ENCODE peak calls at places on chromosomes 4 and X, in six cellular contexts. J, P, X, M, W and I are unnamed samples. For H3K4me1, the result is how much of the 10 kb centered on the place peaks cover.

GRCh38 chrX:49247916-49248811 is 12.9 kb downstream of the CCDC22 start:
- DNase-seq in M (no peak), W (no peak), X (no peak), P (no peak), J (no peak), I (no peak)

GRCh38 chrX:39627257-39627656 is 470.5 kb downstream of the BCOR start:
- DNase-seq in X (no peak), M (no peak), P (no peak), J (no peak), W (no peak), I (no peak)

GRCh38 chr4:4839471-4839810 is 20.0 kb upstream of the MSX1 start:
- DNase-seq in J (no peak), M (no peak), P (no peak), X (no peak), W (no peak), I (no peak)

GRCh38 chr4:76690091-76690905 is 207.6 kb downstream of the SOWAHB start:
- DNase-seq in P (peak), J (peak), M (no peak), X (peak), W (no peak), I (no peak)

GRCh38 chr4:56906534-56906933 is 1.2 kb upstream of the REST start:
- DNase-seq in X (no peak), J (no peak), W (no peak), P (no peak), M (no peak), I (no peak)

GRCh38 chr4:122875949-122876348 is 46.4 kb downstream of the NUDT6 start:
- DNase-seq in M (no peak), X (no peak), P (no peak), J (no peak), W (no peak), I (no peak)

GRCh38 chr4:8665406-8666360 is 73.1 kb downstream of the CPZ start:
- DNase-seq in J (peak), M (no peak), P (no peak), X (peak), W (peak), I (no peak)

GRCh38 chr4:1327526-1328266 is 19.3 kb upstream of the UVSSA start:
- DNase-seq in J (no peak), P (no peak), W (no peak), X (no peak), M (no peak), I (no peak)

GRCh38 chr4:15735531-15735930 is 32.7 kb downstream of the BST1 start:
- DNase-seq in M (no peak), W (no peak), P (no peak), X (no peak), J (no peak), I (no peak)

GRCh38 chrX:119573840-119574393 is 446 bp upstream of the UBE2A start:
- DNase-seq in M (no peak), J (peak), W (no peak), P (peak), X (peak), I (no peak)

GRCh38 chr4:3414421-3415279 is 27.1 kb upstream of the HGFAC start:
- DNase-seq in W (peak), P (no peak), M (peak), X (no peak), J (no peak), I (peak)

GRCh38 chr4:106707776-106708603 is 328.1 kb downstream of the DKK2 start:
- DNase-seq in X (no peak), P (no peak), M (no peak), W (no peak), J (peak), I (no peak)

GRCh38 chr4:125518281-125518680 is 203.5 kb downstream of the FAT4 start:
- DNase-seq in X (no peak), M (no peak), W (no peak), J (no peak), P (no peak), I (no peak)

GRCh38 chrX:43423876-43424275 is 232.2 kb upstream of the MAOA start:
- DNase-seq in P (no peak), W (no peak), M (no peak), J (no peak), X (no peak), I (no peak)

GRCh38 chrX:133668225-133668931 is 253.1 kb upstream of the GPC4 start:
- DNase-seq in P (no peak), W (no peak), M (no peak), X (no peak), J (peak), I (no peak)

GRCh38 chrX:9829308-9830267 is 43.4 kb downstream of the SHROOM2 start:
- DNase-seq in W (peak), J (peak), X (peak), P (peak), M (no peak), I (no peak)

GRCh38 chr4:47128991-47129390 is 97.6 kb downstream of the GABRB1 start:
- DNase-seq in P (no peak), M (no peak), J (no peak), W (no peak), X (no peak), I (no peak)

GRCh38 chr4:128810871-128811570 is 1.5 kb downstream of the JADE1 start:
- DNase-seq in X (peak), M (peak), P (peak), J (peak), W (peak), I (peak)

GRCh38 chr4:118389731-118390520 is 37.1 kb upstream of the PRSS12 start:
- DNase-seq in P (no peak), J (peak), M (no peak), W (no peak), X (peak), I (no peak)

GRCh38 chrX:118976599-118977340 is 2.4 kb downstream of the LONRF3 start:
- DNase-seq in M (peak), W (no peak), J (peak), P (peak), X (no peak), I (peak)

GRCh38 chrX:132001127-132001526 is 22.0 kb upstream of the STK26 start:
- DNase-seq in P (no peak), M (no peak), X (no peak), J (no peak), W (peak), I (no peak)

GRCh38 chr4:53748328-53748772 is 157.1 kb upstream of the LNX1 start:
- DNase-seq in M (no peak), J (no peak), X (no peak), P (no peak), W (no peak), I (peak)

GRCh38 chr4:25993564-25994185 is 79.7 kb downstream of the SMIM20 start:
- DNase-seq in M (no peak), J (peak), X (no peak), P (peak), W (no peak), I (no peak)

GRCh38 chr4:145956288-145956890 is 17.8 kb upstream of the ZNF827 start:
- DNase-seq in M (no peak), J (peak), W (no peak), X (peak), P (no peak), I (no peak)

GRCh38 chr4:54217642-54218486 is 11.2 kb upstream of the PDGFRA start:
- DNase-seq in W (no peak), X (peak), P (peak), M (peak), J (peak), I (peak)

GRCh38 chr4:3115637-3116300 is 41.3 kb downstream of the HTT start:
- DNase-seq in X (peak), M (no peak), W (no peak), P (no peak), J (peak), I (no peak)

GRCh38 chrX:2705036-2705435 is 13.9 kb downstream of the CD99 start:
- DNase-seq in M (no peak), W (no peak), P (no peak), X (no peak), J (peak), I (no peak)

GRCh38 chrX:2703991-2704369 is 12.9 kb downstream of the CD99 start:
- DNase-seq in P (no peak), W (no peak), M (no peak), X (no peak), J (peak), I (no peak)

GRCh38 chrX:2708016-2708415 is 16.9 kb downstream of the CD99 start:
- DNase-seq in W (no peak), P (no peak), X (no peak), M (no peak), J (peak), I (no peak)

GRCh38 chrX:2707334-2707760 is 16.3 kb downstream of the CD99 start:
- DNase-seq in X (peak), J (peak), P (peak), W (peak), M (peak), I (no peak)

DNA sequence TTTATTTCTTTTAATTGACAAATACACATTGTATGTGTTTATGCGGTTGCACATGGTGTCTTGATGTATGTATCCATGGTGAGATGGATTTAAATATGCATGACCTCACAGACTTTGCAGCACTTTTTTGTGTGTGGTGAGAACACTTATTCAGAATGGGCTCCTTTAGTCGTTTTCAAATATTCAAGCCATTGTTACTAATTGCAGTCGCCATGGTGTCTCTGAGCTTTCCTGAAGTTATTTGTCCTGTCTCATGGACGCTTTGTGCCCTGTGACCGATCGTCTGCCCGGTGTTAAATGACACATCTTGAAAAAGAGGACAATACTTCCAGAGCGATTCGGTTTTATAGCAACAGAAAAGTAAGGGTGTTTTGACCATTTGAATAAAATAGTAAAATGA is 14.4 kb downstream of the CD99 start:
- DNase-seq in X (no peak), M (no peak), J (peak), W (no peak), P (no peak), I (no peak)
- H3K4me1 ChIP-seq in X (under half), M (half or more), J (half or more), W (half or more), P (half or more), I (half or more)

GRCh38 chr4:20301161-20301560 is 49.5 kb downstream of the SLIT2 start:
- DNase-seq in J (no peak), P (no peak), M (no peak), W (no peak), X (no peak), I (no peak)

GRCh38 chr4:20299515-20299914 is 47.8 kb downstream of the SLIT2 start:
- DNase-seq in W (no peak), X (peak), J (peak), M (no peak), P (no peak), I (no peak)

GRCh38 chr4:20297246-20297645 is 45.5 kb downstream of the SLIT2 start:
- DNase-seq in J (peak), W (no peak), P (no peak), M (no peak), X (peak), I (no peak)

GRCh38 chr4:20297800-20298199 is 46.1 kb downstream of the SLIT2 start:
- DNase-seq in X (no peak), P (no peak), W (no peak), M (no peak), J (no peak), I (no peak)

DNA sequence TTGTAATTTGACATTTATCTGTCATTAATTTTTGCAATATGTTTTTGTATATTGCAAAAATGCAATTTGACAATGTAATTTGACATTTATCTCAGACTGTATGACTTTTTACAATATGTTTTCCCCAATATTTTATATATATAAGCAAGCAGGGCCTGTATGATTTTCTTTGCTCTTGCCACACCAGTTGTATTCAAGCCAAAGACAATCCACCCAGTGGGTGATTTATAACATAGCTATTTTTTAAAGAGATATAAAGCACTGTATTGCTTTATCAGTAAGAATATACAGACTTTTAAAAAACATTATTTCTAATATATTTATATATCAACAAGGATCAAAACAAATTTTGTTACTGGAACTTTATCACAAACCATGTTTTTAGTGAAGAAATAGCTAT is 47.3 kb downstream of the SLIT2 start:
- DNase-seq in J (peak), X (no peak), P (no peak), W (no peak), M (no peak), I (no peak)
- H3K4me1 ChIP-seq in J (under half), X (under half), P (under half), W (under half), M (under half), I (under half)

DNA sequence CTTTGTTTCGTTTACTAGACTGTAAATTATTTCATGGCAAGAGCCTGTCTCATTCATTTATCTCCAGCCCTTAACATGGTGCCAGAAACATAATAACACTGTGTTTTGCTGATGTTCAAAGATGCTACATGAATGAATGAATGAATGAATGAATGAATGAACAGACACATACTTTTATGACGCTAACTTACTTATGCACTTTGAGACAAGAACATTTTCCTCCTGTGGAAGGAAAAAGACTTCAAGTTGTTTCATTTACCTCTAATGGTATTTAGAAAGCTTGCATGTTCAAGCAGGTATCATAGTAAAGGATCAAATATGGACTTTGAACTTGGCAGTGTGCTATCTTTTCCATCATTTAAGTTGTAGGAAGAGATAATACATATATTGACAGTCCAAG is 131.6 kb downstream of the GLRA2 start:
- DNase-seq in W (no peak), P (no peak), X (no peak), J (no peak), M (no peak), I (no peak)
- H3K4me1 ChIP-seq in W (under half), P (under half), X (under half), J (under half), M (under half), I (under half)

DNA sequence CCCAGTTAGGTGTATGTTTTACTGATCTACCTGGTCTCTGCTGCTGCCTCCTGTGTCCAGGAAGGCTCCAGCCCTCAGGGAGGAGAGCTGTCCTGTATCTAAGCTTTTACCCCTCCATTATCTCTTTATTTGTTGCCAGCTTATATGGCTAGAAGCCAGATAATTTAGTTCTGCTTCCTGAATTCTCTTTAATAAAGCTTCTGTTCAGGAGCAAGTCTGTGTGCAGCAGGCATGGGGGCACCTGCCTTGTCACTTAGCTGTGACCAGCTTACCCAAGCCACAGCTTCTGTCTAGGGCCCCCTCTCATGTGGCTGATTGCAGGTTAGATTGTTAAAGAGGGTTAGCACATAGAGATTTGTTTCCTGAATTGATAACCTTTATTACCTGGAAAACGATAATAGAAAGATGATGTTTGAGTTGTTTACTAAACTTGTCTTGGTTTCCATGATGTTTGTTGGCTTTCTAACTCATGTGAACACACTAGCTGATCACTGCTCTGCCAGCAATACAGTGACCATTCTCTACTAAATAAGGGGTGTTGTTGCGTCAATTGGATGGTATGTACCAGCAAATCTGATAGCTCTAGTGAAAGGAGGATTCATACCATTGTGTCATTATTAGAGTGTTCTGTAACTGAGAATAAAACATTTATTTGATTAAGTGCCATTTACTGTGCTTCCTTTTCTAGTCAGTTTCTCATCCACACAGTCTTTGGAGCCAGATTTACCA is 189.8 kb upstream of the ANK2 start:
- DNase-seq in J (no peak), M (no peak), P (no peak), W (no peak), X (no peak), I (no peak)
- H3K4me1 ChIP-seq in J (under half), M (under half), P (under half), W (under half), X (under half), I (under half)

GRCh38 chr4:13470379-13470778 is 13.8 kb downstream of the RAB28 start:
- DNase-seq in M (no peak), J (no peak), W (no peak), P (no peak), X (no peak), I (no peak)
- H3K4me1 ChIP-seq in M (under half), J (under half), W (under half), P (under half), X (under half), I (under half)

GRCh38 chrX:138874271-138874670 is 162.8 kb upstream of the FGF13 start:
- DNase-seq in P (no peak), J (no peak), W (no peak), X (no peak), M (no peak), I (no peak)

GRCh38 chrX:138875472-138875871 is 164.0 kb upstream of the FGF13 start:
- DNase-seq in J (peak), X (no peak), P (no peak), M (no peak), W (no peak), I (no peak)

GRCh38 chrX:138872537-138872936 is 161.0 kb upstream of the FGF13 start:
- DNase-seq in M (no peak), P (no peak), X (no peak), J (peak), W (no peak), I (no peak)

DNA sequence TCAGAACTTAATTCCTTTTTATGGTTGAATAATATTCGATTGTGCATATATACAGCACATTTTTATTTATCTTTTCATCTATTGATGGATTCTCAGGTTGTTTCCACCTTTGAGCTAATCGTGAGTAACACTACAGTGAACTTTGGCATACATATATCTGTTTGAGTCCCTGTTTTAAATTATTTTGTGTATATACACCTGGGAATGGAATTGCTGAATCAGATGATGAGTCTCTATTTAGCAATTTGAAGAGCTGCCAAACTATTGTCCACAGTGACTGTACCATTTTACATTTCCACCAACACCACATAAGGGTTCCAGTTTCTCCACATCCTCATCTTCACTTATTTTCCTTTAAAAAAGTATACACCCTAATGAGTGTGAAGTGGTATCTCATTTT is 166.2 kb upstream of the FGF13 start:
- DNase-seq in W (no peak), J (peak), P (no peak), X (no peak), M (no peak), I (no peak)
- H3K4me1 ChIP-seq in W (under half), J (under half), P (under half), X (under half), M (under half), I (under half)

DNA sequence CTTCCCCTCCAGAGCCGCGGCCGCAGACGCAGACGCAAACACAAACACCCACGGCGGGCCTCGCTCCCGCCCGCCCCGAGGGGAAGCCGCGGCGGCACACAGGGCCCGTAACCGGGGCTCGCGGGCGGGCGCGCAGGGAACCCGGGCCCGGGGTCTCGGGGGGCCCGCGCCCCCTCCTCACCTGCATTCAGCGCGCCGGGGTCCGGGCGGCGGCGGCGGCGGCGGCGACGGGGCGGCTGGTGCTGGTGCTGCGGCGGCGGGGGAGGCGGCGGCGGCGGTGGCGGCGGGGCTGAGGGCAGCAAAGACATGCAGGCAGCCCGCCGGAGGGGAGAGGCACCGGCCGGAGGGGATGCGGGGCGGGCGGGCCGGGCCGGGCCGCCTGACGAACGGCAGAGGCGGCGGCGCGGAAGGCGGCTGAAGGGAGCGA is 254 bp upstream of the CNOT6L start:
- DNase-seq in W (no peak), X (no peak), M (peak), J (peak), P (no peak), I (no peak)
- H3K4me1 ChIP-seq in W (under half), X (under half), M (under half), J (under half), P (under half), I (under half)

GRCh38 chr4:148435654-148436406 is 6.4 kb downstream of the NR3C2 start:
- DNase-seq in J (no peak), W (no peak), P (no peak), X (no peak), M (no peak), I (no peak)
- H3K4me1 ChIP-seq in J (under half), W (under half), P (under half), X (under half), M (under half), I (under half)